ENCODE peak calls at places on chromosomes 7 and 10, in five cellular contexts. W is IMR-90, A is NCI-H2029, P is NCI-H748 treated with DMSO at 0.1 percent for 48 hours, J is brain microvascular endothelial cell. L is an unnamed sample.

GRCh38 chr10:6108631-6109443 is 20.0 kb downstream of the RBM17 start:
- DNase-seq in W (peak), A (no peak), P (no peak), J (no peak), L (no peak)

GRCh38 chr7:1758417-1758858 is 88.4 kb downstream of the ELFN1 start:
- DNase-seq in W (peak), A (peak), P (no peak), J (no peak), L (no peak)

GRCh38 chr10:121668336-121669009 is 70.2 kb upstream of the FGFR2 start:
- DNase-seq in W (no peak), A (peak), P (no peak), J (no peak), L (peak)

GRCh38 chr7:68925241-68925640 is 673.0 kb upstream of the AUTS2 start:
- DNase-seq in W (no peak), A (no peak), P (peak), J (no peak), L (no peak)

GRCh38 chr10:101772895-101773761 is 2.8 kb downstream of the FGF8 start:
- DNase-seq in W (no peak), A (no peak), P (no peak), J (no peak), L (no peak)

GRCh38 chr10:28496481-28496961 is 36.4 kb upstream of the WAC start:
- DNase-seq in W (no peak), A (no peak), P (no peak), J (no peak), L (no peak)

GRCh38 chr7:34373940-34374339 is 284.1 kb upstream of the NPSR1 start:
- DNase-seq in W (no peak), A (no peak), P (no peak), J (no peak), L (no peak)

GRCh38 chr10:44715081-44715480 is 196.1 kb upstream of the TMEM72 start:
- DNase-seq in W (peak), A (no peak), P (no peak), J (peak), L (no peak)

GRCh38 chr7:123771256-123771655 is 22.5 kb upstream of the WASL start:
- DNase-seq in W (no peak), A (no peak), P (no peak), J (no peak), L (no peak)

L was measured in NCI-H510A.